ENCODE peak calls at places on chromosomes 6 and 20, in five cellular contexts. V, A, Q, U and T are unnamed samples.

GRCh38 chr20:49790077-49790798 is 22.4 kb upstream of the SLC9A8 start:
- DNase-seq in V (peak; percentile 59), A (no peak), Q (peak; percentile 57), U (no peak), T (peak; percentile 87)

GRCh38 chr20:19889011-19889953 is 127.9 kb upstream of the NAA20 start:
- DNase-seq in V (peak; percentile 53), A (peak; percentile 45), Q (peak; percentile 75), U (peak; percentile 29), T (peak; percentile 93)

GRCh38 chr20:63381781-63382431 is 20.8 kb upstream of the CHRNA4 start:
- DNase-seq in V (no peak), A (no peak), Q (no peak), U (peak; percentile 53), T (peak; percentile 3)

GRCh38 chr6:9851541-9852380 is 563.1 kb downstream of the TFAP2A start:
- DNase-seq in V (no peak), A (peak; percentile 21), Q (no peak), U (peak; percentile 34), T (peak; percentile 13)

GRCh38 chr20:43749734-43750294 is 23.0 kb upstream of the GTSF1L start:
- DNase-seq in V (no peak), A (no peak), Q (peak; percentile 85), U (peak; percentile 75), T (peak; percentile 50)

GRCh38 chr6:95599691-95600090 is 22.4 kb downstream of the MANEA start:
- DNase-seq in V (no peak), A (no peak), Q (no peak), U (no peak), T (no peak)

GRCh38 chr20:49539481-49540231 is 28.3 kb downstream of the PTGIS start:
- DNase-seq in V (no peak), A (no peak), Q (no peak), U (no peak), T (no peak)

GRCh38 chr20:46651091-46651962 is at the start of gene SLC13A3:
- DNase-seq in V (no peak), A (no peak), Q (no peak), U (no peak), T (no peak)

GRCh38 chr6:37819802-37820712 is 530 bp downstream of the ZFAND3 start:
- DNase-seq in V (no peak), A (peak; percentile 29), Q (peak; percentile 78), U (peak; percentile 43), T (peak; percentile 45)

GRCh38 chr20:5364997-5365597 is 48.3 kb upstream of the PROKR2 start:
- DNase-seq in V (peak; percentile 1), A (no peak), Q (no peak), U (no peak), T (peak; percentile 45)

GRCh38 chr6:16248271-16248670 is 9.9 kb downstream of the GMPR start:
- DNase-seq in V (no peak), A (no peak), Q (no peak), U (no peak), T (no peak)

GRCh38 chr6:147676896-147677295 is 168.4 kb downstream of the SAMD5 start:
- DNase-seq in V (no peak), A (no peak), Q (no peak), U (no peak), T (no peak)

GRCh38 chr6:150667977-150668716 is 68.5 kb downstream of the PLEKHG1 start:
- DNase-seq in V (peak; percentile 48), A (peak; percentile 81), Q (peak; percentile 90), U (no peak), T (peak; percentile 97)

GRCh38 chr6:34447915-34448314 is 18.0 kb upstream of the PACSIN1 start:
- DNase-seq in V (no peak), A (no peak), Q (no peak), U (no peak), T (no peak)

GRCh38 chr6:139768196-139768595 is 393.7 kb upstream of the CITED2 start:
- DNase-seq in V (no peak), A (no peak), Q (no peak), U (no peak), T (no peak)

GRCh38 chr6:18741741-18742140 is 354.6 kb downstream of the RNF144B start:
- DNase-seq in V (no peak), A (no peak), Q (no peak), U (no peak), T (peak; percentile 5)

GRCh38 chr20:21167261-21167660 is 41.4 kb downstream of the KIZ start:
- DNase-seq in V (no peak), A (no peak), Q (no peak), U (no peak), T (no peak)

GRCh38 chr6:52523363-52524207 is 53.3 kb downstream of the TRAM2 start:
- DNase-seq in V (no peak), A (no peak), Q (no peak), U (no peak), T (no peak)

GRCh38 chr6:26172496-26172958 is 85.3 kb downstream of the HFE start:
- DNase-seq in V (no peak), A (no peak), Q (no peak), U (no peak), T (peak; percentile 54)

GRCh38 chr6:25928562-25929324 is 1.7 kb downstream of the SLC17A2 start:
- DNase-seq in V (no peak), A (no peak), Q (no peak), U (no peak), T (no peak)

GRCh38 chr20:50610212-50610718 is 81.1 kb downstream of the RIPOR3 start:
- DNase-seq in V (no peak), A (no peak), Q (no peak), U (no peak), T (no peak)

GRCh38 chr6:4610256-4610655 is 165.9 kb upstream of the CDYL start:
- DNase-seq in V (peak; percentile 31), A (peak; percentile 50), Q (no peak), U (no peak), T (peak; percentile 95)

GRCh38 chr6:48826884-48827701 is 636.0 kb downstream of the MMUT start:
- DNase-seq in V (peak; percentile 86), A (peak; percentile 88), Q (no peak), U (no peak), T (peak; percentile 89)

GRCh38 chr20:4136078-4136966 is 121.0 kb upstream of the RNF24 start:
- DNase-seq in V (no peak), A (no peak), Q (no peak), U (no peak), T (peak; percentile 55)
- H3K4me3 ChIP-seq in V (no peak overlapping the region), A (no peak overlapping the region), Q (no peak overlapping the region), U (no peak overlapping the region), T (no peak overlapping the region)

GRCh38 chr20:41604002-41604401 is 14.2 kb downstream of the CHD6 start:
- DNase-seq in V (no peak), A (no peak), Q (no peak), U (no peak), T (no peak)
- TF ChIP-seq CTCF in V (peak; percentile 9), A (no peak), Q (no peak), U (peak; percentile 34), T (peak; percentile 38)

DNA sequence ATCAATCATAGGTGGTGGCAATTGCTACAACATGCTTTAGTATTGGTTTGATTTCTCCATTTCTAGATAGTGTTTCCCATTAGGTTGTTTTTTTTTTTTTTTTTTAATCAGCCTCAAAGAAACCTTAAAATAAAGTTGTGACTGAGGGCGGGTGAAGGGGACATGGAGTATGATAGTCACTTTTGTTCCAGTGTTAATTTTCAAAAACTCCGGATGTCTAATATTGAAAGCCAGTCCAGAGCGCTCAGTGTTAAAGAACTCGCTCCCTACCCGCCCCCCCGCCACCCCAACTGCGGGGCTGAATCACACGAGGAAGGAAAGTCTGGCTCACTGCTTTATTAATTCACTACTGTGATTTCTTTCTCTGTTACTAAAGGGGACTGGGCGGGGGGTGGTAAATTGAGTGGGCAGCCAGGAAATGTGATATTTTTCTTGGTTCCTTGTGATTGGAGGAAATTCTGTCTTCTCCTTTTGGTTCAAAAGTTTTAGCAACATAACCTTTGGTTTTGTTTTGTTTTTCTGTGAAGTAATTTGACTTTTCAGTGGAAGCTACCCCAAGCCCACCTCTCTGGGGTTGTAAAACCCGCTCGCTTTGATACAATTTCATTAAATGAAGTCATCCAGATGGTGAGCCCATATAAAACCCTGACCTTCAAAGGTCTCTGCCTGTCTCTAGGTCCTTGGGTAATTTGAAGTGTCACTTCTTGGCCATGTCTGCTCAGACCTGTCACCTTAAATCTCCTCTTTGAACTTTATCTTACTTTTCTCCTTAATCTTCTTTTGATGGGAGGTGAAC is 38.0 kb downstream of the TNFAIP3 start:
- DNase-seq in V (no peak), A (no peak), Q (no peak), U (no peak), T (peak; percentile 36)
- H3K4me3 ChIP-seq in V (peak overlapping the region; percentile 5), A (peak overlapping the region; percentile 19), Q (peak overlapping the region; percentile 32), U (no peak overlapping the region), T (no peak overlapping the region)

DNA sequence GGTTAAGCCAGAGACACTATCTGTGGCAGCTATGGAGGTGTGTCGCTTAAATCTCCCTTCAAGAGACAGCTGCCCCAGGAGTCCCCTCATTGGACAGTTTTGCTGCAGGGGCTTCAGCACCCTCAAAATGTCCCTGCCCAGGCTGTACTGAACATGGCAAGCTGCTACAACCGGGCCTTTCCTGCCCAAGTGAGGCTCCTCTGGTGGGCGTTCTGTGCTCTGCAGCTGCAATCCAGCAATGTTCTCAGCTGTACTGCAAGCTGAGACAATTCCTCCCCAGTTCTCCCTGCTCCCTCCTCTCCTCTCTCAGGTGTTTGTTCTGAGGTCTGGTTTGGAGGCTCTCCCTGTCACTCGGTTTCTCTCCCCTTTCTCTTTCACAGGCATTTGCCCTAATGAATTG is 190.8 kb upstream of the LAMP5 start:
- DNase-seq in V (no peak), A (no peak), Q (no peak), U (peak; percentile 14), T (peak; percentile 41)
- TF ChIP-seq CTCF in V (peak; percentile 45), A (peak; percentile 49), Q (peak; percentile 8), U (peak; percentile 54), T (peak; percentile 76)

DNA sequence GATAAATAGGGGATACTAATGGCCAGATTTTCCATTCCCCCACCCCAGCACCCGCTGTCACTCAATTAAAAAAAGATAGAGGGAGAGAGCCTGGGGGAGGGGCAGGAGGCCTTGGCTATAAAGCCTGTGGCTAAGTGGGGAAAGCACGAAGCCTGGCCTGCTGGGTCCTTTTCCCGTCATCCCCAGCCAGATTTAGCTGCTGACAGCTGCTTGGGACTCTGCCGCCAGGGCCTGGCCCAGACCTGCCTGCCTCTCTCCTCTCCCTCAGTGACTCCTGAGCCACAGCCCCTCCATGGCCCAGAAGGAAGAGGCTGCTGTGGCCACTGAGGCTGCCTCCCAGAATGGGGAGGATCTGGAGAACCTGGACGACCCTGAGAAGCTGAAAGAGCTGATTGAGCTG is at the start of gene APOBEC2:
- DNase-seq in V (no peak), A (no peak), Q (peak; percentile 94), U (peak; percentile 94), T (no peak)
- H3K4me3 ChIP-seq in V (no peak within 1 kb of the TSS), A (no peak within 1 kb of the TSS), Q (peak within 1 kb of the TSS; percentile 68), U (no peak within 1 kb of the TSS), T (no peak within 1 kb of the TSS)